ENCODE peak calls at places on chromosomes 2 and 18, in seven cellular contexts. R is adrenal gland; O is dorsolateral prefrontal cortex; E is HCT116; J is AG04449; Q is CD4-positive, alpha-beta T cell; P is AG09309. B is an unnamed sample.

GRCh38 chr2:61537590-61538178 is 472 bp downstream of the XPO1 start:
- DNase-seq in Q (no peak), E (no peak), P (no peak), R (peak), J (no peak), O (no peak), B (no peak)

GRCh38 chr2:65453916-65454315 is 21.5 kb upstream of the SPRED2 start:
- DNase-seq in J (no peak), O (no peak), E (no peak), R (no peak), P (no peak), Q (no peak), B (no peak)

GRCh38 chr18:50642439-50642838 is 82.6 kb downstream of the MAPK4 start:
- DNase-seq in Q (no peak), E (no peak), P (no peak), O (no peak), J (no peak), R (no peak), B (no peak)

GRCh38 chr2:120556908-120557307 is 178.8 kb upstream of the GLI2 start:
- DNase-seq in J (no peak), P (no peak), R (no peak), Q (no peak), O (no peak), E (peak), B (no peak)

GRCh38 chr2:232477751-232478510 is 9.7 kb downstream of the ECEL1 start:
- DNase-seq in O (no peak), E (no peak), P (no peak), J (no peak), R (no peak), Q (no peak), B (no peak)

GRCh38 chr2:68193774-68194372 is 36.2 kb downstream of the PNO1 start:
- DNase-seq in E (no peak), O (no peak), Q (no peak), P (no peak), J (peak), R (no peak), B (no peak)

GRCh38 chr2:19104503-19104902 is 253.9 kb downstream of the OSR1 start:
- DNase-seq in P (no peak), J (no peak), Q (no peak), E (no peak), O (no peak), R (no peak), B (no peak)

GRCh38 chr2:207188601-207189000 is 22.9 kb upstream of the KLF7 start:
- DNase-seq in E (no peak), Q (no peak), R (no peak), P (no peak), O (no peak), J (no peak), B (no peak)

GRCh38 chr2:88638743-88639142 is 11.5 kb upstream of the EIF2AK3 start:
- DNase-seq in O (no peak), R (no peak), P (no peak), Q (no peak), E (no peak), J (no peak), B (no peak)

GRCh38 chr2:38522754-38523349 is 79.9 kb downstream of the HNRNPLL start:
- DNase-seq in R (no peak), Q (no peak), P (no peak), O (no peak), E (no peak), J (no peak), B (no peak)

GRCh38 chr18:48100712-48101165 is 170.3 kb upstream of the SMAD2 start:
- DNase-seq in J (no peak), P (no peak), R (no peak), Q (no peak), E (no peak), O (no peak), B (no peak)

GRCh38 chr2:70561893-70562292 is 8.3 kb upstream of the TGFA start:
- DNase-seq in O (no peak), R (no peak), P (no peak), Q (no peak), E (no peak), J (no peak), B (no peak)

GRCh38 chr2:146661494-146662096 is 1183.2 kb upstream of the ACVR2A start:
- DNase-seq in J (no peak), P (peak), O (no peak), R (no peak), Q (no peak), E (peak), B (no peak)

GRCh38 chr2:36770542-36771287 is 74.2 kb downstream of the VIT start:
- DNase-seq in P (no peak), O (no peak), Q (peak), E (peak), R (no peak), J (no peak), B (peak)

GRCh38 chr2:171522804-171523338 is 597 bp downstream of the CYBRD1 start:
- DNase-seq in Q (no peak), R (peak), E (no peak), J (no peak), O (peak), P (no peak), B (peak)

GRCh38 chr2:203603451-203604389 is 68.6 kb upstream of the RAPH1 start:
- DNase-seq in R (no peak), O (no peak), P (no peak), J (no peak), E (no peak), Q (no peak), B (no peak)

GRCh38 chr2:20450201-20451108 is 3.6 kb downstream of the RHOB start:
- DNase-seq in J (peak), Q (no peak), E (no peak), P (peak), R (peak), O (peak), B (no peak)

GRCh38 chr2:129502781-129503180 is 476.7 kb upstream of the RAB6C start:
- DNase-seq in J (no peak), Q (no peak), E (no peak), O (no peak), P (no peak), R (no peak), B (no peak)

DNA sequence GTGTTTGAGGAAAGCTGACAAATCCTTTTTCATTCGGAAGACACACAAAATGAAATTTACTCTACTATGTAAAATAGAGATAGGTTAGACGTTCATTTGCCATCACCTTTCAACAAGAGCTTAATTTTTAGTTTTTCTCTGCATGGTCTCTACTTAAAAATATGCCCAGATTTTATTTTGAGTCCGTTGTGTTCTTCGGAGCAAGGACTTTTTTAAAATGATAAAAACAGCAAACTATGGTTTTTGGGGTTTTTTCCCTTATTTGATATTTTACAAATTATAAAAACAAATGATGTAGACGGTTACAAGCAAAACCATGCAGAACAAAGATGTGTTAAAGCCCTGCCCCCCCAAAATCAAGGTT is 53.3 kb upstream of the RBM44 start:
- DNase-seq in P (no peak), E (no peak), J (no peak), R (no peak), Q (no peak), O (no peak), B (no peak)
- TF ChIP-seq CTCF in P (no peak), E (no peak), J (no peak), R (no peak), Q (peak), O (no peak), B (peak)

DNA sequence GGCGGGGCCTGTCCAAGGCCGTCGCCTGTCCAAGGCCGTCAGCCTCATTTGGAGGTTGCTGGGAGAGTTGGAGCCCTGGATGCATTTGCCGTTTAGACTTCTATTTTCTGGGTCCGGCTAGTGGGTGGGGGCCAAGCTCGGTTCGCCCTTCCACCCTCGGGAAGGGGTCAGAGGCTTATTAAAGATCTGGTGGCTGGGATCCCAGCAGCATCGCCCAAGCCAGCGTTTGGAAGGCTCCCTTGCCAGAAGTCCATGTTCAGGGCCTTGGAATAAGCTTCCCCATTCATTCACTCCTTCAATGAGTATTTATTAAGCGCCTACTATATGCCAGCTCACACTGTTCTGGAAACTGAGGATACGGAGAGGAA is 516 bp upstream of the DOCK10 start:
- DNase-seq in Q (no peak), R (no peak), E (no peak), P (no peak), O (peak), J (no peak), B (no peak)
- TF ChIP-seq CTCF in Q (no peak), R (no peak), E (no peak), P (no peak), O (no peak), J (no peak), B (no peak)

GRCh38 chr18:26440644-26441043 is 107.7 kb downstream of the KCTD1 start:
- DNase-seq in R (no peak), Q (no peak), J (no peak), P (no peak), O (no peak), E (no peak), B (no peak)

GRCh38 chr18:26439537-26439936 is 108.8 kb downstream of the KCTD1 start:
- DNase-seq in Q (no peak), R (no peak), E (no peak), P (no peak), O (no peak), J (no peak), B (no peak)

GRCh38 chr18:26442139-26442538 is 106.2 kb downstream of the KCTD1 start:
- DNase-seq in J (no peak), E (no peak), Q (no peak), R (no peak), P (no peak), O (no peak), B (no peak)

GRCh38 chr18:26438980-26439379 is 109.4 kb downstream of the KCTD1 start:
- DNase-seq in J (no peak), Q (no peak), P (no peak), O (no peak), E (no peak), R (no peak), B (no peak)

DNA sequence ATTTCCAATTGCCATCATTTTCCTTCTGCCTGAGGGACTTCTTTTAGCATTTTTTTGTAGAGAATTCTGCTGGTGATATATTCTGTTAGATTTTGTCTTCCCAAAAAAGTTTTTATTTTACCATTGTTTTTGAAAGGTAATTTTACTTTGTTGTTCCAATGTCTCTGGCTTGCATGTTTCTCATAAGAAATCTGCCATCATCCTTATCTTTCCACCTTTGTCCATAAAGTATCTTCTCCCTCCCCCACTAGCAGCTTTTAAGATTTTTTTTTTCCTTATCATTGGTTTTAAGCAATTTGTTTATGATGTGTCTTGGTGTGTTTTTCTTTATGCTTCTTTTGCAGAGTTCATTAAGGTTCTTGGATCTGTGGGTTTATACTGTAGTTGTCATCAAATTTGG is 104.5 kb downstream of the KCTD1 start:
- DNase-seq in P (no peak), R (no peak), E (no peak), J (no peak), O (no peak), Q (no peak), B (no peak)
- TF ChIP-seq CTCF in P (no peak), R (no peak), E (no peak), J (no peak), O (no peak), Q (no peak), B (no peak)

DNA sequence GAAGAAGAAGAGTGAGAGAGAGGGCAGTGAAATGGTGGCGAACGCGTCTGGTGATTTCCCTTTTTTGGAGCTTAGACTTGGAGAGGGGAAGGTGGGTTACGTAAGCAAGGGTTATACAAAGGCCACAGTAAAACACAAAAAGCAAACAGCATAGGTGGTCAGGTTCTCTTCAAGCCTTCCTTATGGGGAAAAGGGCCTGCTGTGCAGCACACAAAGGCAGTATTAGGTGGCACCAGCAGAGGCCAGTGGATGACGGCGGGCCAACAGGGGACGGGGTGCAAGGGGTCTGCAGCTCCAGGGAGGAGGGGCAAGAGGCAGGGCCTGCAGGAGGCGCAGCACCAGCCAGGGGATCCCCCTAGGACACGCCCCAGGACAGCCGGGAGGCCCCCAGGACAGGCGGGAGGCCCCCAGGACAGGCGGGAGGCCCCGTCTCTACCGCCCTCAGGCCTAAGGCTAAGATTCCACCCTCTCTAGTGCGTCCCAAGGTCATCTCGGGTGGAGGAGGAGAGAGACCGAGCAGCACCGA is 32.6 kb upstream of the NPC1 start:
- DNase-seq in J (no peak), E (no peak), O (no peak), Q (no peak), P (no peak), R (peak), B (no peak)
- TF ChIP-seq CTCF in J (no peak), E (no peak), O (no peak), Q (no peak), P (no peak), R (no peak), B (no peak)

B was measured in natural killer cell.